ENCODE peak calls at places on chromosomes 2 and 18, in seven cellular contexts. T is K562, B is stomach, H is heart left ventricle, S is spleen, J is Peyer's patch, A is right lobe of liver. U is an unnamed sample. For H3K4me1 and H3K27me3, the result is how much of the 10 kb centered on the place peaks cover.

GRCh38 chr18:35267809-35268208 is 22.2 kb downstream of the ZSCAN30 start:
- DNase-seq in T (no peak), B (no peak), H (peak), S (peak), J (peak), A (peak), U (peak)

GRCh38 chr2:74759991-74760390 is 73.9 kb upstream of the HK2 start:
- DNase-seq in T (no peak), B (no peak), H (no peak), S (no peak), J (no peak), A (no peak), U (no peak)

GRCh38 chr2:63058149-63058741 is 7.6 kb downstream of the OTX1 start:
- DNase-seq in T (no peak), B (no peak), H (no peak), S (no peak), J (no peak), A (no peak), U (peak)

GRCh38 chr2:17309741-17310339 is 208.4 kb downstream of the RAD51AP2 start:
- DNase-seq in T (peak), B (peak), H (no peak), S (no peak), J (no peak), A (peak), U (peak)

GRCh38 chr2:240965905-240966456 is 32.4 kb upstream of the SNED1 start:
- DNase-seq in T (no peak), B (peak), H (peak), S (peak), J (peak), A (peak), U (no peak)

GRCh38 chr2:160254363-160254762 is 54.3 kb upstream of the ITGB6 start:
- DNase-seq in T (no peak), B (no peak), H (no peak), S (no peak), J (no peak), A (no peak), U (no peak)

GRCh38 chr18:6633370-6633769 is 96.1 kb upstream of the ARHGAP28 start:
- DNase-seq in T (no peak), B (no peak), H (no peak), S (no peak), J (no peak), A (no peak), U (no peak)

GRCh38 chr2:200354823-200355751 is 48.6 kb downstream of the SPATS2L start:
- DNase-seq in T (no peak), B (no peak), H (no peak), S (no peak), J (no peak), A (no peak), U (no peak)

GRCh38 chr2:51866361-51866760 is 834.4 kb upstream of the NRXN1 start:
- DNase-seq in T (no peak), B (no peak), H (no peak), S (no peak), J (no peak), A (no peak), U (no peak)

GRCh38 chr2:222076978-222077690 is 221.7 kb downstream of the PAX3 start:
- DNase-seq in T (no peak), B (no peak), H (no peak), S (no peak), J (no peak), A (no peak), U (no peak)

GRCh38 chr18:48590678-48591077 is 51.8 kb downstream of the CTIF start:
- DNase-seq in T (no peak), B (no peak), H (no peak), S (no peak), J (no peak), A (no peak), U (no peak)

GRCh38 chr2:44598330-44598729 is 236.6 kb downstream of the CAMKMT start:
- DNase-seq in T (no peak), B (no peak), H (no peak), S (no peak), J (no peak), A (no peak), U (no peak)

GRCh38 chr2:19819097-19820065 is 82.4 kb downstream of the TTC32 start:
- DNase-seq in T (no peak), B (no peak), H (no peak), S (no peak), J (no peak), A (no peak), U (no peak)

GRCh38 chr18:40355701-40356100 is 1599.3 kb upstream of the PIK3C3 start:
- DNase-seq in T (no peak), B (no peak), H (no peak), S (no peak), J (no peak), A (no peak), U (no peak)

GRCh38 chr2:179022685-179023084 is 27.3 kb downstream of the CCDC141 start:
- DNase-seq in T (no peak), B (no peak), H (peak), S (no peak), J (no peak), A (no peak), U (no peak)

GRCh38 chr2:233915133-233915532 is 2.0 kb upstream of the TRPM8 start:
- DNase-seq in T (peak), B (no peak), H (no peak), S (no peak), J (no peak), A (no peak), U (no peak)

GRCh38 chr2:138029238-138029637 is 65.0 kb downstream of the HNMT start:
- DNase-seq in T (no peak), B (no peak), H (peak), S (no peak), J (no peak), A (no peak), U (no peak)

GRCh38 chr2:212977149-212977548 is 174.3 kb downstream of the IKZF2 start:
- DNase-seq in T (no peak), B (no peak), H (no peak), S (no peak), J (no peak), A (no peak), U (no peak)

GRCh38 chr18:45560870-45561269 is 54.4 kb upstream of the SLC14A2 start:
- DNase-seq in T (no peak), B (no peak), H (no peak), S (no peak), J (no peak), A (no peak), U (no peak)

GRCh38 chr2:3778016-3778415 is 74.6 kb downstream of the DCDC2C start:
- DNase-seq in T (no peak), B (no peak), H (no peak), S (no peak), J (no peak), A (no peak), U (no peak)

GRCh38 chr2:100257939-100258338 is 64.4 kb downstream of the LONRF2 start:
- DNase-seq in T (no peak), B (no peak), H (no peak), S (peak), J (no peak), A (no peak), U (no peak)

GRCh38 chr2:218394298-218395089 is 5.2 kb upstream of the CTDSP1 start:
- DNase-seq in T (peak), B (no peak), H (no peak), S (no peak), J (peak), A (no peak), U (no peak)

GRCh38 chr2:241123816-241124536 is 21.9 kb upstream of the MTERF4 start:
- DNase-seq in T (no peak), B (peak), H (no peak), S (no peak), J (peak), A (peak), U (peak)

GRCh38 chr2:30264236-30264635 is 32.9 kb downstream of the LBH start:
- DNase-seq in T (no peak), B (no peak), H (no peak), S (no peak), J (no peak), A (no peak), U (no peak)

GRCh38 chr18:31526374-31526773 is 28.4 kb downstream of the DSG2 start:
- DNase-seq in T (no peak), B (no peak), H (no peak), S (no peak), J (no peak), A (no peak), U (no peak)

GRCh38 chr2:88837511-88838160 is 146.2 kb downstream of the RPIA start:
- DNase-seq in T (no peak), B (no peak), H (no peak), S (no peak), J (no peak), A (no peak), U (no peak)

GRCh38 chr2:150467641-150467963 is 19.9 kb downstream of the RND3 start:
- DNase-seq in T (no peak), B (no peak), H (no peak), S (no peak), J (no peak), A (no peak), U (no peak)

GRCh38 chr2:151357359-151357758 is at the start of gene TNFAIP6:
- DNase-seq in T (no peak), B (no peak), H (no peak), S (no peak), J (no peak), A (no peak), U (no peak)

GRCh38 chr2:241565413-241565812 is 6.9 kb downstream of the BOK start:
- DNase-seq in T (no peak), B (no peak), H (no peak), S (peak), J (no peak), A (no peak), U (no peak)

GRCh38 chr2:210456571-210456970 is 20.0 kb downstream of the LANCL1 start:
- DNase-seq in T (no peak), B (no peak), H (no peak), S (no peak), J (no peak), A (no peak), U (no peak)

GRCh38 chr2:217254111-217254510 is 394.2 kb upstream of the TNP1 start:
- DNase-seq in T (no peak), B (no peak), H (no peak), S (no peak), J (no peak), A (no peak), U (no peak)

GRCh38 chr2:191436368-191437055 is 191.3 kb downstream of the MYO1B start:
- DNase-seq in T (no peak), B (no peak), H (no peak), S (no peak), J (no peak), A (no peak), U (no peak)

GRCh38 chr2:48736251-48736650 is 19.3 kb downstream of the LHCGR start:
- DNase-seq in T (no peak), B (no peak), H (no peak), S (no peak), J (no peak), A (no peak), U (no peak)

GRCh38 chr18:4842287-4842686 is 354.8 kb downstream of the AKAIN1 start:
- DNase-seq in T (no peak), B (no peak), H (no peak), S (no peak), J (no peak), A (no peak), U (no peak)

GRCh38 chr2:106096446-106097369 is 97.4 kb downstream of the UXS1 start:
- DNase-seq in T (no peak), B (no peak), H (no peak), S (no peak), J (no peak), A (no peak), U (no peak)

GRCh38 chr18:25052426-25052825 is 299.5 kb downstream of the ZNF521 start:
- DNase-seq in T (no peak), B (no peak), H (no peak), S (no peak), J (no peak), A (no peak), U (no peak)

GRCh38 chr2:43269074-43269572 is 42.7 kb upstream of the ZFP36L2 start:
- DNase-seq in T (peak), B (peak), H (peak), S (peak), J (peak), A (peak), U (peak)

GRCh38 chr2:146677280-146677679 is 1167.5 kb upstream of the ACVR2A start:
- DNase-seq in T (peak), B (no peak), H (no peak), S (no peak), J (no peak), A (no peak), U (no peak)

GRCh38 chr2:127649684-127650040 is 3.7 kb downstream of the GPR17 start:
- DNase-seq in T (peak), B (peak), H (peak), S (peak), J (peak), A (peak), U (peak)
- H3K4me1 ChIP-seq in T (under half), B (half or more), H (half or more), S (under half), J (under half), A (under half), U (half or more)

GRCh38 chr18:75202976-75203375 is 6.0 kb downstream of the PTGR3 start:
- DNase-seq in T (no peak), B (no peak), H (no peak), S (no peak), J (no peak), A (no peak), U (no peak)

GRCh38 chr18:75204978-75205759 is 3.8 kb downstream of the PTGR3 start:
- DNase-seq in T (no peak), B (no peak), H (no peak), S (no peak), J (no peak), A (no peak), U (no peak)

GRCh38 chr18:75205760-75206109 is 3.2 kb downstream of the PTGR3 start:
- DNase-seq in T (peak), B (no peak), H (no peak), S (no peak), J (no peak), A (no peak), U (no peak)

GRCh38 chr18:75203456-75204261 is 5.3 kb downstream of the PTGR3 start:
- DNase-seq in T (no peak), B (no peak), H (peak), S (no peak), J (no peak), A (no peak), U (no peak)

DNA sequence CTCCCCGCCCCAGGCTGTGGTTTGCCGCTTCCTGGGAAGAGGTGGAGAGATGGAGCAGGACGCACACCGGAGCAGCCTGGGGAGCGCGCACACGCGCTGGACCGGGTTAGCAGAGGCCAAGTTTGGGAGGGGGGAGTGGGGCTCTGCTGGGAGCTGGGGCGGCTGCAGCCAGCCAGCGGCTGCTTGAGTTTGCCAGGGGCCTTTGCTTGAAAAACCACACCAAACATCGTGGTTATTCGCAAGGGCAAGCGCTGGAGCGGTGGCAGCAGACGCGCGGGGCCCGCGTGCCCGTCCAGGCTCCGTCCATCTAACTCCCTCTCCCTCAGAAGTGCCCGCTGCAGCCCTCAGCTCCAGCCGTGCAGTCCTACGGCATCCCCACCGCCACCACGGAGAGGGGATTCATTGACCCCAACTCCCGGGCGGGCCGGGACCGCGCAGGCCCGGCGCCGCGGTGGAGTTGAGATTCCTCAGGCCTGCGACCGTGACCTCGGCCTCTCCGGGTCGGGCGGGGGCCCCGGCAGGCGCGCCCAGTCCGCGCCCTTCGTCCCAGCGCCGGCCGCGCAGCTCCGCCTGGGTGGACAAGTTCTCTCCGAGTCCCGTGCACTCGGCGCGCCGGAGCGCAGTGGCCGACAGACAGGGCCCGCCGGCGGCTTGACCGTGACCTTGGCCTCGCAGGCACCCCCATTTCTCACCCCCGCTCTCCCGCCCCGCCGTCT is 4.5 kb downstream of the PTGR3 start:
- DNase-seq in T (no peak), B (no peak), H (peak), S (no peak), J (peak), A (no peak), U (peak)
- H3K27me3 ChIP-seq in T (under half), B (under half), H (under half), S (under half), J (under half), A (under half), U (under half)

GRCh38 chr18:76660571-76661192 is 161.7 kb upstream of the ZNF236 start:
- DNase-seq in T (no peak), B (no peak), H (no peak), S (no peak), J (no peak), A (no peak), U (no peak)
- TF ChIP-seq POLR2A in T (no peak), B (no peak), H (no peak), S (no peak), J (no peak), A (no peak), U (no peak)

GRCh38 chr18:76524477-76524876 is 29.4 kb upstream of the ZNF516 start:
- DNase-seq in T (no peak), B (no peak), H (no peak), S (no peak), J (no peak), A (no peak), U (no peak)
- H3K4me1 ChIP-seq in T (under half), B (under half), H (under half), S (under half), J (under half), A (under half), U (under half)

GRCh38 chr2:23826079-23826478 is 100.8 kb downstream of the ATAD2B start:
- DNase-seq in T (no peak), B (no peak), H (no peak), S (no peak), J (no peak), A (no peak), U (no peak)
- H3K27me3 ChIP-seq in T (under half), B (under half), H (under half), S (under half), J (under half), A (under half), U (under half)

U was measured in transverse colon.